ENCODE peak calls at places on chromosomes 5 and 9, in eight cellular contexts. F, O, X, T, E, K, J and Z are unnamed samples.

GRCh38 chr5:109759304-109759703 is 69.6 kb downstream of the MAN2A1 start:
- DNase-seq in E (no peak), F (no peak), T (peak; percentile 51), K (peak; percentile 20), J (no peak), X (no peak), O (no peak), Z (no peak)

GRCh38 chr5:132267166-132267739 is 9.8 kb downstream of the PDLIM4 start:
- DNase-seq in O (no peak), K (no peak), F (no peak), J (no peak), X (no peak), E (no peak), T (no peak), Z (no peak)

GRCh38 chr5:20291766-20292165 is 303.8 kb upstream of the CDH18 start:
- DNase-seq in J (no peak), X (no peak), E (no peak), F (no peak), K (no peak), T (no peak), O (no peak), Z (no peak)

GRCh38 chr5:124745367-124746251 is 830 bp downstream of the ZNF608 start:
- DNase-seq in E (no peak), F (peak; percentile 72), T (peak; percentile 52), K (no peak), O (no peak), J (no peak), X (no peak), Z (no peak)

GRCh38 chr9:76101945-76102344 is 211.5 kb downstream of the PCSK5 start:
- DNase-seq in F (no peak), K (no peak), X (no peak), E (no peak), T (no peak), O (no peak), J (no peak), Z (no peak)

GRCh38 chr5:139954462-139954861 is 88.6 kb downstream of the NRG2 start:
- DNase-seq in K (no peak), O (no peak), T (no peak), F (no peak), E (no peak), X (no peak), J (no peak), Z (no peak)

GRCh38 chr9:136286359-136286986 is 17.4 kb downstream of the CCDC187 start:
- DNase-seq in E (no peak), K (no peak), X (no peak), F (no peak), O (no peak), J (no peak), T (no peak), Z (no peak)

GRCh38 chr5:139108056-139108811 is 89.9 kb downstream of the SIL1 start:
- DNase-seq in E (peak; percentile 83), T (peak; percentile 26), K (peak; percentile 21), J (peak; percentile 43), X (no peak), F (peak; percentile 69), O (no peak), Z (no peak)

GRCh38 chr5:115657883-115658233 is 32.0 kb upstream of the TMED7 start:
- DNase-seq in X (no peak), E (no peak), O (no peak), F (peak; percentile 95), T (peak; percentile 74), J (no peak), K (peak; percentile 82), Z (no peak)

GRCh38 chr9:131420913-131421312 is 27.0 kb downstream of the PRRC2B start:
- DNase-seq in E (no peak), T (peak; percentile 66), X (no peak), F (peak; percentile 40), K (no peak), O (no peak), J (peak; percentile 49), Z (peak; percentile 18)

GRCh38 chr9:131610231-131610761 is 65.0 kb downstream of the PRRT1B start:
- DNase-seq in J (no peak), T (peak; percentile 94), E (peak; percentile 76), F (peak; percentile 97), X (no peak), O (no peak), K (no peak), Z (peak; percentile 50)

GRCh38 chr9:34589656-34590375 is at the start of gene CNTFR:
- DNase-seq in E (peak; percentile 75), K (no peak), X (no peak), J (peak; percentile 74), F (no peak), O (no peak), T (no peak), Z (peak; percentile 71)

GRCh38 chr9:71685988-71686387 is 82.3 kb downstream of the CEMIP2 start:
- DNase-seq in T (no peak), K (no peak), E (no peak), F (no peak), X (no peak), O (no peak), J (no peak), Z (no peak)

GRCh38 chr9:71683598-71684235 is 84.6 kb downstream of the CEMIP2 start:
- DNase-seq in F (peak; percentile 86), X (no peak), J (no peak), T (peak; percentile 71), K (peak; percentile 31), O (peak; percentile 18), E (no peak), Z (no peak)

GRCh38 chr9:71685394-71685793 is 82.9 kb downstream of the CEMIP2 start:
- DNase-seq in T (no peak), K (no peak), O (no peak), J (no peak), X (peak; percentile 59), E (no peak), F (peak; percentile 47), Z (no peak)

GRCh38 chr9:71681708-71682268 is 86.5 kb downstream of the CEMIP2 start:
- DNase-seq in X (no peak), E (no peak), J (no peak), K (peak; percentile 37), F (peak; percentile 93), O (no peak), T (peak; percentile 51), Z (no peak)

GRCh38 chr9:71684566-71684965 is 83.7 kb downstream of the CEMIP2 start:
- DNase-seq in J (no peak), O (no peak), K (no peak), E (no peak), X (no peak), T (no peak), F (no peak), Z (no peak)
- H3K36me3 ChIP-seq in J (peaks cover 22% of the 10 kb centered on the region), O (peaks cover 17% of the 10 kb centered on the region), K (peaks cover 5% of the 10 kb centered on the region), E (peaks cover 20% of the 10 kb centered on the region), X (peaks cover 9% of the 10 kb centered on the region), T (peaks cover 4% of the 10 kb centered on the region), F (no peaks in the 10 kb centered on the region), Z (no peaks in the 10 kb centered on the region)

DNA sequence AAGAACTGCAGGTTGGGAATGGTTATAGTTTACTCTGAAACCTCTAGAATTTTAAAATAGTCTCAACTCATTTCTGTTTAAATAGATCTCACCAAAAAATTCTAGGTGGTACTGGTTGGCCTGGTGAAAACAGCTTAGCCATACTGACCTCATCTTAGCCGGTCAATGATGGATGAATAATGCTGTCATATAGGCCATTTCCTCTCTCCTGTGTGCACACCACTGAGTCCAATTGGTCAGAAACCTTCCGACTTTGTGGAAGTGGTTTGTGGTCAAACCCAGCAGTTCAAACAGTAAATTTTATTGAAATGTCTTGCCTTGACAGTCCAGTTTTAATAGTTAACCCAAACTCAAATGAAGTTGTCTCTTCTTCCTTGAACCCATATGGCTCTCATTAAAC is 98.6 kb downstream of the GIN1 start:
- DNase-seq in F (peak; percentile 80), K (peak; percentile 12), J (no peak), E (no peak), X (no peak), T (no peak), O (no peak), Z (no peak)
- H3K36me3 ChIP-seq in F (peaks cover 2% of the 10 kb centered on the region), K (no peaks in the 10 kb centered on the region), J (no peaks in the 10 kb centered on the region), E (peaks cover 49% of the 10 kb centered on the region), X (no peaks in the 10 kb centered on the region), T (peaks cover 16% of the 10 kb centered on the region), O (no peaks in the 10 kb centered on the region), Z (peaks cover 99% of the 10 kb centered on the region)

GRCh38 chr9:94927762-94928158 is 201.3 kb downstream of the AOPEP start:
- DNase-seq in J (no peak), O (no peak), K (no peak), E (no peak), X (no peak), T (no peak), F (no peak), Z (no peak)

GRCh38 chr9:94928271-94928670 is 201.8 kb downstream of the AOPEP start:
- DNase-seq in O (no peak), E (no peak), K (no peak), J (no peak), T (no peak), X (no peak), F (no peak), Z (no peak)

GRCh38 chr9:94925751-94926456 is 199.4 kb downstream of the AOPEP start:
- DNase-seq in O (no peak), J (no peak), F (no peak), K (no peak), E (peak; percentile 53), X (no peak), T (no peak), Z (no peak)

GRCh38 chr9:94927048-94927761 is 200.7 kb downstream of the AOPEP start:
- DNase-seq in J (no peak), K (no peak), F (no peak), X (no peak), T (no peak), E (no peak), O (no peak), Z (no peak)

DNA sequence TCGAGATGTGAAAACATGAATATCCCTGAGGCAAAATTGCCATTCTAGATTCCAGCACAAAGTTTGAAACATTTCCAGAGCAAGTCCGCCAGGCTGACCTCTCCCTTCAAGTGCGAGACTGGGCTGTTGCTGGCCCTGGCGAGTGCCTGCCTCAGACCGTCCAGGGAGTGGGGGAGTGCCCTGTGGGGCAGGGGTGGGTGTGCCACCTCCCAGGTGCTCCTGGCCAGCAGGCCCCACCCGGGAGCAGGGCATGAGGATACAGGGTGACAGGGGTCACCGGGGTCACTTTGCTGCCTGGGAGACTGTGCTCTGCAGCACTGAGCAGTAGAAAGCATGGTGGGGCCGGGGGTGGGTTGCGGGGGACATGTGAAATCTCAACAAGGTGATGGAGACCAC is 200.0 kb downstream of the AOPEP start:
- DNase-seq in O (no peak), E (peak; percentile 62), T (no peak), K (no peak), F (no peak), X (no peak), J (no peak), Z (no peak)
- H3K36me3 ChIP-seq in O (no peaks in the 10 kb centered on the region), E (no peaks in the 10 kb centered on the region), T (no peaks in the 10 kb centered on the region), K (no peaks in the 10 kb centered on the region), F (no peaks in the 10 kb centered on the region), X (no peaks in the 10 kb centered on the region), J (no peaks in the 10 kb centered on the region), Z (no peaks in the 10 kb centered on the region)

DNA sequence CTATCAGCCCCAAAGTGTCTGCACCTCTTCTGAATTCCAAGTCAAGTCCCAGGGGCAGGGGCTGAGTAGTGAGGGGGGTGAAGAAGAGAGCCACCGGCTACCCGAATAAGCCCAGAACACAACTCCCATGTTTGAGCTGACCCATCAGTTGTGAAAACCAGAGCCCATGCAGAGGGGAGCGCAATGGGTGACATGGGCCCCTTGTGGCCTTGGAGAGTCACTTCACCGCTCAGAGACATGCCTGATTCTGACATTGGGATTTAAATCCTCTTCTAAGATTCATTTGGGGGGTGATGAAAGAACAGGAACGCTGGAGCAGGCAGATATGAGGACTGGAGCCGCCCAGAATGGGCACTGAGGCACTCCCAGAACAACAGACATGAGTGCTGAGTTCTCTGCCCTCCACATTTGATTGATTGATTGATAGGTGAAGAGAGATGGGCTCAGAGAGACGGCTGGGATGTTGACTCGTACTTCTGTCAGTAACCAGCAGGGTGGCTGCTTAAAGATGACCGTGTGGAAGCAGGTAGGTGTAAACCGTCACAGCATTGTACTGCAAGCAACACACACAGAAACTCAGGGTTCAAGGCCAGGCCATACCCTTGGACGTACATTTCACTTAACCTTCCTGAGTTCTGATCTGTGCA is 74.3 kb downstream of the GPR21 start:
- DNase-seq in J (no peak), T (no peak), E (no peak), X (no peak), O (no peak), K (no peak), F (no peak), Z (no peak)
- H3K36me3 ChIP-seq in J (peaks cover 28% of the 10 kb centered on the region), T (peaks cover 3% of the 10 kb centered on the region), E (peaks cover 69% of the 10 kb centered on the region), X (peaks cover 6% of the 10 kb centered on the region), O (peaks cover 38% of the 10 kb centered on the region), K (peaks cover 14% of the 10 kb centered on the region), F (peaks cover 9% of the 10 kb centered on the region), Z (no peaks in the 10 kb centered on the region)